ENCODE peak calls at places on chromosomes 16 and 17, in eight cellular contexts. N is frontal cortex; G is activated T-helper 1 cell treated with Interleukin-2 at 50 U/mL for 16 hours; L is H4; I is memory B cell; O is activated CD4-positive, CD25-positive, alpha-beta regulatory T cell; Z is AG04450; R is AG10803. C is an unnamed sample.

GRCh38 chr16:84548971-84549844 is 44.7 kb upstream of the MEAK7 start:
- DNase-seq in Z (no peak), G (peak; percentile 30), L (no peak), N (no peak), R (no peak), I (no peak), O (no peak), C (no peak)

GRCh38 chr16:71499775-71500364 is 10.7 kb upstream of the ZNF19 start:
- DNase-seq in L (peak; percentile 48), N (peak; percentile 55), O (no peak), I (peak; percentile 62), R (peak; percentile 61), G (peak; percentile 8), Z (peak; percentile 33), C (peak; percentile 67)

GRCh38 chr17:58285422-58285810 is 4.7 kb upstream of the MPO start:
- DNase-seq in O (no peak), G (no peak), I (no peak), R (peak; percentile 13), N (no peak), L (no peak), Z (no peak), C (peak; percentile 23)

GRCh38 chr16:67404740-67405226 is 11.5 kb upstream of the TPPP3 start:
- DNase-seq in Z (no peak), L (no peak), N (no peak), R (no peak), G (no peak), O (no peak), I (no peak), C (no peak)

GRCh38 chr17:13197586-13197985 is 179.8 kb upstream of the ELAC2 start:
- DNase-seq in G (no peak), R (no peak), Z (no peak), I (no peak), N (no peak), O (no peak), L (no peak), C (no peak)

GRCh38 chr16:674968-675883 is at the start of gene RHBDL1:
- DNase-seq in L (no peak), R (peak; percentile 29), G (no peak), O (no peak), N (peak; percentile 84), Z (no peak), I (no peak), C (peak; percentile 52)

GRCh38 chr17:73423806-73424205 is 112.0 kb upstream of the CDC42EP4 start:
- DNase-seq in G (no peak), N (no peak), R (no peak), Z (no peak), O (no peak), L (no peak), I (no peak), C (no peak)

GRCh38 chr17:61361084-61361483 is 38.6 kb upstream of the TBX2 start:
- DNase-seq in L (no peak), I (no peak), G (no peak), Z (peak; percentile 50), N (no peak), O (no peak), R (peak; percentile 86), C (peak; percentile 85)

GRCh38 chr16:27943766-27944165 is 119.7 kb downstream of the GSG1L start:
- DNase-seq in Z (no peak), L (no peak), I (no peak), N (no peak), O (no peak), G (no peak), R (no peak), C (no peak)

GRCh38 chr16:11258553-11259287 is 2.7 kb upstream of the SOCS1 start:
- DNase-seq in R (peak; percentile 50), L (no peak), O (no peak), Z (no peak), N (peak; percentile 48), I (peak; percentile 17), G (no peak), C (no peak)

GRCh38 chr16:4324871-4325740 is 9.2 kb downstream of the GLIS2 start:
- DNase-seq in R (no peak), N (no peak), I (no peak), L (no peak), Z (no peak), G (no peak), O (no peak), C (no peak)

GRCh38 chr16:61471737-61472136 is 564.5 kb downstream of the CDH8 start:
- DNase-seq in I (no peak), Z (no peak), G (no peak), O (no peak), R (no peak), N (no peak), L (no peak), C (no peak)

GRCh38 chr17:68613739-68614298 is 12.7 kb upstream of the FAM20A start:
- DNase-seq in I (no peak), G (no peak), O (no peak), Z (no peak), N (no peak), L (peak; percentile 55), R (peak; percentile 55), C (peak; percentile 75)

GRCh38 chr16:5015887-5016286 is 17.8 kb downstream of the NAGPA start:
- DNase-seq in I (no peak), O (no peak), N (no peak), L (no peak), Z (no peak), R (no peak), G (no peak), C (no peak)

GRCh38 chr17:20122236-20122879 is 113.2 kb downstream of the SPECC1 start:
- DNase-seq in O (no peak), R (no peak), Z (no peak), N (no peak), L (no peak), G (no peak), I (no peak), C (no peak)

GRCh38 chr16:28309811-28310311 is 17.5 kb downstream of the SBK1 start:
- DNase-seq in G (peak; percentile 78), O (peak; percentile 38), N (no peak), Z (no peak), R (no peak), L (no peak), I (peak; percentile 35), C (no peak)

GRCh38 chr17:30334421-30334820 is 564 bp upstream of the TMIGD1 start:
- DNase-seq in I (no peak), R (no peak), L (peak; percentile 44), O (no peak), Z (no peak), G (no peak), N (no peak), C (no peak)

GRCh38 chr17:59786536-59787319 is 79.3 kb downstream of the VMP1 start:
- DNase-seq in N (peak; percentile 25), L (peak; percentile 100), Z (peak; percentile 99), R (peak; percentile 100), I (peak; percentile 69), O (peak; percentile 27), G (peak; percentile 50), C (peak; percentile 100)

GRCh38 chr16:47069291-47069690 is 74.5 kb downstream of the NETO2 start:
- DNase-seq in L (no peak), N (no peak), R (no peak), O (no peak), Z (no peak), G (no peak), I (no peak), C (no peak)

GRCh38 chr17:33511670-33512069 is 218.6 kb upstream of the ASIC2 start:
- DNase-seq in G (no peak), I (no peak), O (no peak), L (no peak), R (no peak), N (no peak), Z (no peak), C (no peak)

GRCh38 chr17:81153340-81153803 is 11.9 kb upstream of the PVALEF start:
- DNase-seq in O (no peak), R (peak; percentile 12), G (no peak), Z (no peak), N (peak; percentile 79), L (no peak), I (peak; percentile 52), C (peak; percentile 92)

GRCh38 chr17:9225305-9226101 is 204.2 kb downstream of the NTN1 start:
- DNase-seq in O (no peak), L (no peak), I (no peak), N (no peak), Z (no peak), G (no peak), R (no peak), C (no peak)

GRCh38 chr16:87344931-87345631 is 27.9 kb upstream of the C16orf95 start:
- DNase-seq in G (peak; percentile 44), Z (no peak), L (no peak), O (no peak), R (no peak), N (no peak), I (no peak), C (no peak)

GRCh38 chr17:73976147-73976546 is 227.3 kb upstream of the RPL38 start:
- DNase-seq in R (no peak), G (no peak), L (no peak), N (no peak), Z (no peak), O (no peak), I (no peak), C (peak; percentile 9)

GRCh38 chr17:78719630-78720298 is 62.3 kb downstream of the CYTH1 start:
- DNase-seq in R (no peak), I (no peak), Z (no peak), L (no peak), G (no peak), N (no peak), O (no peak), C (no peak)

GRCh38 chr17:39270923-39271322 is 45.2 kb upstream of the STAC2 start:
- DNase-seq in L (peak; percentile 44), G (no peak), N (peak; percentile 12), O (no peak), I (no peak), Z (peak; percentile 29), R (peak; percentile 92), C (peak; percentile 82)

GRCh38 chr17:77728022-77728671 is 230.4 kb upstream of the TNRC6C start:
- DNase-seq in R (peak; percentile 80), O (no peak), N (no peak), L (peak; percentile 67), Z (no peak), G (no peak), I (no peak), C (peak; percentile 52)

GRCh38 chr17:3697157-3697515 is 1.2 kb upstream of the P2RX5 start:
- DNase-seq in Z (no peak), R (no peak), O (no peak), G (no peak), L (no peak), I (no peak), N (no peak), C (no peak)

GRCh38 chr17:8332688-8333087 is 7.0 kb upstream of the ODF4 start:
- DNase-seq in N (no peak), L (no peak), G (no peak), I (no peak), R (no peak), Z (no peak), O (no peak), C (no peak)

GRCh38 chr17:81601525-81602120 is 35.3 kb downstream of the NPLOC4 start:
- DNase-seq in G (peak; percentile 7), N (peak; percentile 66), L (peak; percentile 43), R (peak; percentile 77), I (peak; percentile 67), Z (peak; percentile 38), O (no peak), C (peak; percentile 77)

GRCh38 chr17:46795379-46795952 is 23.0 kb downstream of the WNT3 start:
- DNase-seq in L (peak; percentile 78), O (no peak), I (no peak), Z (no peak), R (no peak), G (no peak), N (no peak), C (no peak)

GRCh38 chr16:67446968-67447507 is 16.1 kb downstream of the HSD11B2 start:
- DNase-seq in N (no peak), I (no peak), R (no peak), O (no peak), G (no peak), Z (no peak), L (no peak), C (no peak)

GRCh38 chr17:689556-690247 is 24.9 kb downstream of the VPS53 start:
- DNase-seq in O (no peak), I (no peak), Z (no peak), G (no peak), N (no peak), R (no peak), L (no peak), C (no peak)

GRCh38 chr16:68468849-68469248 is 20.5 kb upstream of the SMPD3 start:
- DNase-seq in Z (no peak), I (no peak), N (no peak), R (no peak), G (no peak), L (no peak), O (no peak), C (no peak)

C was measured in fibroblast of mammary gland.